ENCODE peak calls at places on chromosomes 3 and 15, in seven cellular contexts. S is heart left ventricle, D is lower lobe of right lung, Q is AG04450, F is K562, V is breast epithelium, R is left lung. I is an unnamed sample.

GRCh38 chr3:15228147-15228546 is 22.1 kb downstream of the CAPN7 start:
- DNase-seq in S (no peak), D (no peak), Q (no peak), F (no peak), V (no peak), R (no peak), I (no peak)

GRCh38 chr15:51493892-51494291 is 128.7 kb downstream of the DMXL2 start:
- DNase-seq in S (no peak), D (no peak), Q (peak; percentile 30), F (no peak), V (no peak), R (no peak), I (no peak)

GRCh38 chr15:64859226-64859625 is 17.5 kb downstream of the PLEKHO2 start:
- DNase-seq in S (no peak), D (no peak), Q (no peak), F (no peak), V (no peak), R (no peak), I (no peak)

GRCh38 chr15:91942676-91943417 is 89.3 kb downstream of the SLCO3A1 start:
- DNase-seq in S (peak; percentile 85), D (peak; percentile 86), Q (peak; percentile 72), F (no peak), V (peak; percentile 93), R (peak; percentile 82), I (no peak)

GRCh38 chr15:63444607-63445006 is 59.8 kb upstream of the USP3 start:
- DNase-seq in S (no peak), D (no peak), Q (no peak), F (no peak), V (no peak), R (no peak), I (no peak)

GRCh38 chr3:172467170-172467824 is 19.0 kb upstream of the GHSR start:
- DNase-seq in S (no peak), D (no peak), Q (no peak), F (peak; percentile 14), V (no peak), R (no peak), I (peak; percentile 13)

GRCh38 chr3:60555704-60556340 is 695.4 kb downstream of the FHIT start:
- DNase-seq in S (no peak), D (no peak), Q (peak; percentile 23), F (no peak), V (no peak), R (no peak), I (no peak)

GRCh38 chr3:168139947-168140346 is 44.2 kb upstream of the GOLIM4 start:
- DNase-seq in S (no peak), D (no peak), Q (no peak), F (no peak), V (no peak), R (no peak), I (no peak)

GRCh38 chr15:53522878-53523455 is 236.5 kb downstream of the WDR72 start:
- DNase-seq in S (peak; percentile 30), D (no peak), Q (no peak), F (no peak), V (no peak), R (no peak), I (peak; percentile 59)

GRCh38 chr3:137165117-137165806 is 207.5 kb downstream of the IL20RB start:
- DNase-seq in S (no peak), D (no peak), Q (no peak), F (peak; percentile 22), V (no peak), R (no peak), I (no peak)

GRCh38 chr15:45112592-45113379 is 1.2 kb downstream of the DUOX2 start:
- DNase-seq in S (no peak), D (no peak), Q (no peak), F (no peak), V (no peak), R (peak; percentile 77), I (peak; percentile 39)

GRCh38 chr15:45114751-45115085 is 592 bp downstream of the DUOXA2 start:
- DNase-seq in S (no peak), D (no peak), Q (no peak), F (no peak), V (no peak), R (no peak), I (no peak)

GRCh38 chr15:45113380-45113990 is 487 bp downstream of the DUOX2 start:
- DNase-seq in S (no peak), D (no peak), Q (no peak), F (no peak), V (no peak), R (no peak), I (no peak)

GRCh38 chr15:45115312-45115820 is 1.2 kb downstream of the DUOXA2 start:
- DNase-seq in S (no peak), D (no peak), Q (no peak), F (no peak), V (no peak), R (no peak), I (no peak)

DNA sequence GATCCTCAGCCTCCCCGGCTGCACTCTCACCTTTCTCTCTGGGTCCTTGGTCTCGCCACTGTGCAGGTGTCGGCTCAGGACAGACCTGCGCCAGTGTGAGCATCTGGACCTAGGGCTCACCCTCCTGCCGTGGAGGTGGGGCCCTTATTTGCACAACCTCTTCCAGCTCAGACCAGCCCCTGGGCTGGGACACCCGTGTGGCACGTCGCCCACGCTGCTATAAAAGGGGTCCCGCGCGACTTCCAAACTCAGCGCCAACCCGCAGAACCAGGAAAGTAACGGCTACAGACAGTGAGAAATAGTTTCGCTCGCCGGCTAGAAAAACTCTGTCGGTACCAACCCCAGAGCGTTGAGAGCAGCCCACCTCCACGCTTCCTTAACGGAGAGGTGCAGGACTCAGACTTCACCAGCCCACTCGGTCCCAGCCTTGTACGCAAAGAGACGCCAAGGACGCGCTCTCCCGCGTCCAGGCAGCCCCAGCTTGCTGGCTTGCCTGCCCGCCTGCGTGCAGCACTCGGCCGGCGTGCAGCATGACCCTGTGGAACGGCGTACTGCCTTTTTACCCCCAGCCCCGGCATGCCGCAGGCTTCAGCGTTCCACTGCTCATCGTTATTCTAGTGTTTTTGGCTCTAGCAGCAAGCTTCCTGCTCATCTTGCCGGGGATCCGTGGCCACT is at the start of the genes DUOX2 and DUOXA2:
- DNase-seq in S (no peak), D (no peak), Q (no peak), F (no peak), V (no peak), R (no peak), I (no peak)
- H3K4me3 ChIP-seq in S (peak within 1 kb of the TSS; percentile 21), D (no peak within 1 kb of the TSS), Q (no peak within 1 kb of the TSS), F (no peak within 1 kb of the TSS), V (peak within 1 kb of the TSS; percentile 56), R (no peak within 1 kb of the TSS), I (peak within 1 kb of the TSS; percentile 33)

DNA sequence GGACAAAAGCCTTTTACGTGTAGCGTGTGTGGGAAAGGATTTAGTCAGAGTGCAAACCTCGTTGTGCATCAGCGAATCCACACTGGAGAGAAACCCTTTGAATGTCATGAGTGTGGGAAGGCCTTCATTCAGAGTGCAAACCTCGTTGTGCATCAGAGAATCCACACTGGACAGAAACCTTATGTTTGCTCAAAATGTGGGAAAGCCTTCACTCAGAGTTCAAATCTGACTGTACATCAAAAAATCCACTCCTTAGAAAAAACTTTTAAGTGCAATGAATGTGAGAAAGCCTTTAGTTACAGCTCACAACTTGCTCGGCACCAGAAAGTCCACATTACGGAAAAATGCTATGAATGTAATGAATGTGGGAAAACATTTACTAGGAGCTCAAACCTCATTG is 10.5 kb downstream of the ZNF35 start:
- DNase-seq in S (no peak), D (no peak), Q (no peak), F (no peak), V (no peak), R (no peak), I (no peak)
- H3K9me3 ChIP-seq in S (peaks cover 44% of the 10 kb centered on the region), D (peaks cover 57% of the 10 kb centered on the region), Q (peaks cover 27% of the 10 kb centered on the region), F (peaks cover 6% of the 10 kb centered on the region), V (peaks cover 41% of the 10 kb centered on the region), R (peaks cover 50% of the 10 kb centered on the region), I (no peaks in the 10 kb centered on the region)

DNA sequence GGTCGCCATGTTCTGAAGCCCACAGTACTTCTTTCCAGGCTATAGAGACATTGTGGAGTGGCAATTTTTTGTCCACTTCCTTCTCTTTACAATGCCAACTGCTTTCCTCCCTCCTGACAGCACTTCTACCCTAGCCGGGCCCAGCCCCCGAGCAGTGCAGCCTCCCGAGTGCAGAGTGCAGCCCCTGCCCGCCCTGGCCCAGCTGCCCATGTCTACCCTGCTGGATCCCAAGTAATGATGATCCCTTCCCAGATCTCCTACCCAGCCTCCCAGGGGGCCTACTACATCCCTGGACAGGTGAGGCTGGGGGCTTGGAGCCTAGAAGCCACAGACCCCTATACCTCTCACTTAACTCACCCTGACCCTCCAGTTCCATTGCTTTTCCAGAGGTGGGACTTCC is 2.8 kb downstream of the EIF4G1 start:
- DNase-seq in S (no peak), D (no peak), Q (no peak), F (no peak), V (no peak), R (no peak), I (no peak)
- H3K4me3 ChIP-seq in S (peak overlapping the region; percentile 6), D (peak overlapping the region; percentile 94), Q (peak overlapping the region; percentile 90), F (peak overlapping the region; percentile 14), V (peak overlapping the region; percentile 86), R (peak overlapping the region; percentile 89), I (no peak overlapping the region)

GRCh38 chr3:459376-459710 is 262.8 kb downstream of the CHL1 start:
- DNase-seq in S (no peak), D (no peak), Q (no peak), F (no peak), V (no peak), R (no peak), I (no peak)
- H3K9me3 ChIP-seq in S (no peaks in the 10 kb centered on the region), D (no peaks in the 10 kb centered on the region), Q (no peaks in the 10 kb centered on the region), F (no peaks in the 10 kb centered on the region), V (no peaks in the 10 kb centered on the region), R (no peaks in the 10 kb centered on the region), I (no peaks in the 10 kb centered on the region)

GRCh38 chr3:39409514-39410136 is 3.1 kb downstream of the RPSA start:
- DNase-seq in S (no peak), D (no peak), Q (no peak), F (no peak), V (no peak), R (no peak), I (no peak)
- H3K4me3 ChIP-seq in S (no peak overlapping the region), D (no peak overlapping the region), Q (peak overlapping the region; percentile 2), F (peak overlapping the region; percentile 1), V (no peak overlapping the region), R (no peak overlapping the region), I (peak overlapping the region; percentile 87)

DNA sequence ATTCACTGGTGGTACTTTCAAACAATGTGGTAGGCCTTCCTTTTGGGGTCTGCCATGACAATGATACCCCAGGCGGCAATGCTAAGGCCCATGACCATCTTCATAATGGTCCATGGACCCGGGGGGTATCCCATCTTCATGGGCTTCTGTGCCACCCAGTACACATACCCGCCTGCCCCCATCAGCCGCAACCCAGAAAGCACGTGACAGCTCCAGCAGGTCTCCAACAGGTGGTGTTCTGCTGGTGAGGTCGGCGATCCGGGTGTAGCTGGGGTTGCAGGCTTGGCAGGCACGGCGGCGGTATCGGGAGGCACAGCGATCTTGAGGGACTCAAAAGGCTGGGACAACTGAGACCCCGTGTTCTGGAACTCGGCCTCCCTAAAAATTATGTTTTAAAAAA is 214.5 kb downstream of the SNRPN start:
- DNase-seq in S (no peak), D (no peak), Q (no peak), F (no peak), V (peak; percentile 13), R (peak; percentile 66), I (peak; percentile 3)
- H3K9me3 ChIP-seq in S (peaks cover 25% of the 10 kb centered on the region), D (peaks cover 21% of the 10 kb centered on the region), Q (peaks cover 46% of the 10 kb centered on the region), F (no peaks in the 10 kb centered on the region), V (peaks cover 45% of the 10 kb centered on the region), R (peaks cover 68% of the 10 kb centered on the region), I (peaks cover 2% of the 10 kb centered on the region)

DNA sequence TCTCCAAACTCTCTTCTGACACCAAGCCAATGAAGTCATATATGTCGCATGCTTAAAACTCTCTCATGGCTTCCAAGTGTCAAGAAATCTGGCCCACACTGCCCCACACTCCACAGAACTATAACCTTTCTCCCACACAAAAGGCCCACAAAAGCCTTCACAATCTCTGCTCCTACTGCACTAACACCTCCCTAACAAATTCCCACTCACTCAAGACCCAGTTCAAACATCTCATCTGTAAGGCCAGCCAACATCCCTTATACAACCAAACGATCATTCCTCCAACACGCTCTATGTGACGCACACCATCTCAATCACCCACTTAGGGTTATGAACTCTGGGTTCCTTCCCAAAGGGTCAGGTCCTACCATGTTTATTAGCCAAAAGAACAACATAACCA is 13.5 kb downstream of the TBC1D2B start:
- DNase-seq in S (no peak), D (no peak), Q (no peak), F (no peak), V (no peak), R (no peak), I (no peak)
- H3K4me3 ChIP-seq in S (no peak overlapping the region), D (no peak overlapping the region), Q (no peak overlapping the region), F (no peak overlapping the region), V (no peak overlapping the region), R (no peak overlapping the region), I (no peak overlapping the region)

I was measured in BE2C.